ENCODE peak calls at places on chromosomes 2 and 18, in six cellular contexts. B, J, R, K, F and Z are unnamed samples.

GRCh38 chr2:66445076-66445724 is 10.3 kb downstream of the MEIS1 start:
- ATAC-seq in R (peak; percentile 24), F (peak; percentile 55), K (peak; percentile 78), J (peak; percentile 46), B (peak; percentile 74), Z (no peak)

GRCh38 chr2:27231921-27232320 is 14.8 kb downstream of the CAD start:
- ATAC-seq in K (no peak), F (no peak), J (no peak), B (no peak), R (no peak), Z (no peak)

GRCh38 chr2:68521037-68521436 is 53.7 kb downstream of the APLF start:
- ATAC-seq in F (no peak), J (no peak), R (no peak), K (no peak), B (no peak), Z (no peak)

GRCh38 chr18:68263481-68263880 is 451.4 kb downstream of the TMX3 start:
- ATAC-seq in B (no peak), R (no peak), F (no peak), J (no peak), K (no peak), Z (no peak)

GRCh38 chr2:64137567-64137966 is 6.7 kb downstream of the PELI1 start:
- ATAC-seq in R (no peak), J (no peak), K (no peak), B (no peak), F (no peak), Z (no peak)

GRCh38 chr2:70977605-70978205 is 725 bp upstream of the ANKRD53 start:
- ATAC-seq in R (peak; percentile 40), B (no peak), K (no peak), F (no peak), J (peak; percentile 13), Z (peak; percentile 12)

GRCh38 chr2:233779722-233780121 is 1.6 kb downstream of the MROH2A start:
- ATAC-seq in B (no peak), F (no peak), R (no peak), K (no peak), J (no peak), Z (no peak)

GRCh38 chr2:40658917-40659316 is 207.0 kb upstream of the SLC8A1 start:
- ATAC-seq in R (no peak), F (no peak), K (no peak), B (no peak), J (no peak), Z (peak; percentile 51)

GRCh38 chr18:22914633-22915032 is 18.5 kb upstream of the RBBP8 start:
- ATAC-seq in R (no peak), K (no peak), J (peak; percentile 83), F (no peak), B (no peak), Z (no peak)

GRCh38 chr2:62725712-62726055 is 20.2 kb downstream of the EHBP1 start:
- ATAC-seq in J (no peak), B (peak; percentile 22), K (no peak), F (no peak), R (peak; percentile 30), Z (no peak)

GRCh38 chr2:201572822-201573493 is 70.3 kb downstream of the TMEM237 start:
- ATAC-seq in F (no peak), K (no peak), B (no peak), R (no peak), J (no peak), Z (no peak)

GRCh38 chr18:75408554-75409506 is 18.7 kb downstream of the SMIM21 start:
- ATAC-seq in R (no peak), B (peak; percentile 41), J (peak; percentile 16), K (no peak), F (no peak), Z (peak; percentile 85)

GRCh38 chr2:173922760-173923159 is 42.4 kb downstream of the SP3 start:
- ATAC-seq in R (no peak), J (no peak), B (no peak), F (no peak), K (no peak), Z (peak; percentile 30)

GRCh38 chr2:8413589-8414135 is 268.2 kb upstream of the ID2 start:
- ATAC-seq in R (no peak), B (peak; percentile 55), F (peak; percentile 12), K (no peak), J (peak; percentile 56), Z (no peak)

GRCh38 chr2:63738019-63738418 is 103.7 kb upstream of the UGP2 start:
- ATAC-seq in F (no peak), B (no peak), R (no peak), J (peak; percentile 53), K (no peak), Z (no peak)

GRCh38 chr2:62054029-62054791 is 141.7 kb upstream of the B3GNT2 start:
- ATAC-seq in B (no peak), J (no peak), F (no peak), K (no peak), R (no peak), Z (no peak)

GRCh38 chr18:25535495-25535894 is 183.5 kb upstream of the ZNF521 start:
- ATAC-seq in B (no peak), F (no peak), K (no peak), J (no peak), R (no peak), Z (no peak)

GRCh38 chr2:159076233-159076632 is 107.8 kb downstream of the TANC1 start:
- ATAC-seq in R (peak; percentile 95), J (peak; percentile 45), K (no peak), F (peak; percentile 67), B (no peak), Z (peak; percentile 55)

GRCh38 chr18:44458777-44459176 is 221.9 kb upstream of the SETBP1 start:
- ATAC-seq in F (no peak), B (no peak), R (no peak), K (no peak), J (no peak), Z (peak; percentile 97)

GRCh38 chr2:4258563-4258962 is 555.2 kb downstream of the DCDC2C start:
- ATAC-seq in J (no peak), F (no peak), K (no peak), B (no peak), R (no peak), Z (no peak)

GRCh38 chr2:201984800-201985525 is 48.7 kb upstream of the FZD7 start:
- ATAC-seq in B (peak; percentile 15), F (peak; percentile 41), K (no peak), R (peak; percentile 83), J (peak; percentile 71), Z (peak; percentile 71)

GRCh38 chr18:79332601-79333000 is 63.1 kb upstream of the NFATC1 start:
- ATAC-seq in J (no peak), K (no peak), F (no peak), B (no peak), R (no peak), Z (no peak)

GRCh38 chr18:58194028-58194427 is 150.0 kb downstream of the NEDD4L start:
- ATAC-seq in J (peak; percentile 74), F (peak; percentile 65), R (peak; percentile 82), K (peak; percentile 84), B (no peak), Z (peak; percentile 77)

GRCh38 chr2:69453475-69454129 is 16.4 kb upstream of the NFU1 start:
- ATAC-seq in K (no peak), R (no peak), B (no peak), F (no peak), J (no peak), Z (peak; percentile 48)

GRCh38 chr2:225086439-225086838 is 44.2 kb upstream of the DOCK10 start:
- ATAC-seq in K (no peak), J (no peak), B (no peak), F (no peak), R (no peak), Z (no peak)

GRCh38 chr2:198545411-198545810 is 741.0 kb downstream of the PLCL1 start:
- ATAC-seq in J (no peak), K (no peak), F (no peak), R (no peak), B (no peak), Z (no peak)

GRCh38 chr2:234022424-234022823 is 28.1 kb upstream of the SPP2 start:
- ATAC-seq in R (no peak), K (no peak), J (no peak), B (no peak), F (no peak), Z (no peak)

GRCh38 chr2:158900345-158900744 is 68.1 kb upstream of the TANC1 start:
- ATAC-seq in R (no peak), K (peak; percentile 58), B (peak; percentile 40), J (no peak), F (no peak), Z (no peak)